ENCODE peak calls at places on chromosomes 6 and 20, in four cellular contexts. One of them, this sample, is unnamed.
A peak's percentile ranks its signal among the peaks of the same experiment; 100 is the strongest.

GRCh38 chr20:63103402-63104311 is 96.9 kb upstream of the BHLHE23 start:
- DNase-seq in activated T-helper 9 cell treated with anti-CD3 and anti-CD28 coated beads, Interleukin-2, amount 50 U/mL, for 16 hours: no peak
- DNase-seq in mucosa of gallbladder: no peak
- DNase-seq in HFFc6: no peak
- DNase-seq in this sample: no peak

GRCh38 chr6:19180348-19181073 is 656.7 kb upstream of the ID4 start:
- DNase-seq in mucosa of gallbladder: peak; percentile 36
- DNase-seq in activated T-helper 9 cell treated with anti-CD3 and anti-CD28 coated beads, Interleukin-2, amount 50 U/mL, for 16 hours: no peak
- DNase-seq in HFFc6: no peak
- DNase-seq in this sample: peak; percentile 87

GRCh38 chr20:63553933-63554290 is at the start of gene FNDC11:
- DNase-seq in HFFc6: no peak
- DNase-seq in mucosa of gallbladder: no peak
- DNase-seq in activated T-helper 9 cell treated with anti-CD3 and anti-CD28 coated beads, Interleukin-2, amount 50 U/mL, for 16 hours: peak; percentile 41
- DNase-seq in this sample: no peak

GRCh38 chr6:85856235-85856634 is 213.5 kb upstream of the SYNCRIP start:
- DNase-seq in activated T-helper 9 cell treated with anti-CD3 and anti-CD28 coated beads, Interleukin-2, amount 50 U/mL, for 16 hours: no peak
- DNase-seq in HFFc6: no peak
- DNase-seq in mucosa of gallbladder: no peak
- DNase-seq in this sample: no peak

GRCh38 chr20:58553166-58553696 is 38.0 kb upstream of the APCDD1L start:
- DNase-seq in activated T-helper 9 cell treated with anti-CD3 and anti-CD28 coated beads, Interleukin-2, amount 50 U/mL, for 16 hours: no peak
- DNase-seq in mucosa of gallbladder: no peak
- DNase-seq in HFFc6: no peak
- DNase-seq in this sample: no peak

GRCh38 chr6:131084982-131085381 is 21.9 kb upstream of the EPB41L2 start:
- DNase-seq in mucosa of gallbladder: no peak
- DNase-seq in activated T-helper 9 cell treated with anti-CD3 and anti-CD28 coated beads, Interleukin-2, amount 50 U/mL, for 16 hours: no peak
- DNase-seq in HFFc6: no peak
- DNase-seq in this sample: no peak

GRCh38 chr6:153001767-153002612 is 519 bp downstream of the MTRF1L start:
- DNase-seq in activated T-helper 9 cell treated with anti-CD3 and anti-CD28 coated beads, Interleukin-2, amount 50 U/mL, for 16 hours: no peak
- DNase-seq in HFFc6: no peak
- DNase-seq in mucosa of gallbladder: no peak
- DNase-seq in this sample: no peak

GRCh38 chr6:75382634-75382900 is 98.0 kb upstream of the TMEM30A start:
- DNase-seq in mucosa of gallbladder: no peak
- DNase-seq in activated T-helper 9 cell treated with anti-CD3 and anti-CD28 coated beads, Interleukin-2, amount 50 U/mL, for 16 hours: no peak
- DNase-seq in HFFc6: no peak
- DNase-seq in this sample: no peak

GRCh38 chr6:148085651-148086321 is 256.9 kb upstream of the SASH1 start:
- DNase-seq in HFFc6: no peak
- DNase-seq in activated T-helper 9 cell treated with anti-CD3 and anti-CD28 coated beads, Interleukin-2, amount 50 U/mL, for 16 hours: no peak
- DNase-seq in mucosa of gallbladder: no peak
- DNase-seq in this sample: no peak

GRCh38 chr20:48201881-48202280 is 416.6 kb upstream of the SULF2 start:
- DNase-seq in activated T-helper 9 cell treated with anti-CD3 and anti-CD28 coated beads, Interleukin-2, amount 50 U/mL, for 16 hours: no peak
- DNase-seq in HFFc6: no peak
- DNase-seq in mucosa of gallbladder: no peak
- DNase-seq in this sample: no peak

GRCh38 chr6:136535017-136535416 is 15.2 kb downstream of the MAP7 start:
- DNase-seq in activated T-helper 9 cell treated with anti-CD3 and anti-CD28 coated beads, Interleukin-2, amount 50 U/mL, for 16 hours: no peak
- DNase-seq in HFFc6: no peak
- DNase-seq in mucosa of gallbladder: no peak
- DNase-seq in this sample: no peak

GRCh38 chr6:34680802-34681515 is 15.6 kb downstream of the ILRUN start:
- DNase-seq in mucosa of gallbladder: no peak
- DNase-seq in activated T-helper 9 cell treated with anti-CD3 and anti-CD28 coated beads, Interleukin-2, amount 50 U/mL, for 16 hours: no peak
- DNase-seq in HFFc6: no peak
- DNase-seq in this sample: no peak

GRCh38 chr6:149235130-149235561 is 82.4 kb upstream of the TAB2 start:
- DNase-seq in activated T-helper 9 cell treated with anti-CD3 and anti-CD28 coated beads, Interleukin-2, amount 50 U/mL, for 16 hours: no peak
- DNase-seq in HFFc6: peak; percentile 35
- DNase-seq in mucosa of gallbladder: peak; percentile 43
- DNase-seq in this sample: peak; percentile 41

GRCh38 chr6:118810420-118811027 is 83.4 kb upstream of the ASF1A start:
- DNase-seq in HFFc6: no peak
- DNase-seq in mucosa of gallbladder: peak; percentile 20
- DNase-seq in activated T-helper 9 cell treated with anti-CD3 and anti-CD28 coated beads, Interleukin-2, amount 50 U/mL, for 16 hours: peak; percentile 35
- DNase-seq in this sample: no peak

GRCh38 chr20:57821930-57822329 is 112.1 kb upstream of the PMEPA1 start:
- DNase-seq in mucosa of gallbladder: no peak
- DNase-seq in HFFc6: no peak
- DNase-seq in activated T-helper 9 cell treated with anti-CD3 and anti-CD28 coated beads, Interleukin-2, amount 50 U/mL, for 16 hours: no peak
- DNase-seq in this sample: no peak

GRCh38 chr6:156534594-156534993 is 242.6 kb upstream of the ARID1B start:
- DNase-seq in activated T-helper 9 cell treated with anti-CD3 and anti-CD28 coated beads, Interleukin-2, amount 50 U/mL, for 16 hours: no peak
- DNase-seq in mucosa of gallbladder: no peak
- DNase-seq in HFFc6: no peak
- DNase-seq in this sample: no peak

GRCh38 chr6:52233975-52234823 is 10.1 kb downstream of the IL17F start:
- DNase-seq in HFFc6: peak; percentile 81
- DNase-seq in mucosa of gallbladder: peak; percentile 23
- DNase-seq in activated T-helper 9 cell treated with anti-CD3 and anti-CD28 coated beads, Interleukin-2, amount 50 U/mL, for 16 hours: no peak
- DNase-seq in this sample: no peak

GRCh38 chr6:168158280-168158979 is 79.4 kb upstream of the FRMD1 start:
- DNase-seq in HFFc6: no peak
- DNase-seq in mucosa of gallbladder: peak; percentile 11
- DNase-seq in activated T-helper 9 cell treated with anti-CD3 and anti-CD28 coated beads, Interleukin-2, amount 50 U/mL, for 16 hours: no peak
- DNase-seq in this sample: peak; percentile 55

GRCh38 chr20:32642257-32643046 is 31.3 kb downstream of the C20orf203 start:
- DNase-seq in HFFc6: no peak
- DNase-seq in mucosa of gallbladder: no peak
- DNase-seq in activated T-helper 9 cell treated with anti-CD3 and anti-CD28 coated beads, Interleukin-2, amount 50 U/mL, for 16 hours: no peak
- DNase-seq in this sample: no peak

GRCh38 chr20:43909720-43910119 is 4.9 kb upstream of the TOX2 start:
- DNase-seq in HFFc6: no peak
- DNase-seq in mucosa of gallbladder: no peak
- DNase-seq in activated T-helper 9 cell treated with anti-CD3 and anti-CD28 coated beads, Interleukin-2, amount 50 U/mL, for 16 hours: no peak
- DNase-seq in this sample: no peak

GRCh38 chr6:137489410-137490371 is 4.5 kb downstream of the OLIG3 start:
- DNase-seq in mucosa of gallbladder: no peak
- DNase-seq in HFFc6: no peak
- DNase-seq in activated T-helper 9 cell treated with anti-CD3 and anti-CD28 coated beads, Interleukin-2, amount 50 U/mL, for 16 hours: no peak
- DNase-seq in this sample: no peak

GRCh38 chr6:13710552-13711383 is 867 bp downstream of the RANBP9 start:
- DNase-seq in mucosa of gallbladder: no peak
- DNase-seq in activated T-helper 9 cell treated with anti-CD3 and anti-CD28 coated beads, Interleukin-2, amount 50 U/mL, for 16 hours: peak; percentile 30
- DNase-seq in HFFc6: no peak
- DNase-seq in this sample: peak; percentile 31

GRCh38 chr6:26474439-26474881 is 16.7 kb downstream of the BTN2A1 start:
- DNase-seq in mucosa of gallbladder: no peak
- DNase-seq in activated T-helper 9 cell treated with anti-CD3 and anti-CD28 coated beads, Interleukin-2, amount 50 U/mL, for 16 hours: no peak
- DNase-seq in HFFc6: no peak
- DNase-seq in this sample: no peak

GRCh38 chr6:146972526-146972925 is 231.7 kb upstream of the STXBP5 start:
- DNase-seq in HFFc6: peak; percentile 39
- DNase-seq in activated T-helper 9 cell treated with anti-CD3 and anti-CD28 coated beads, Interleukin-2, amount 50 U/mL, for 16 hours: no peak
- DNase-seq in mucosa of gallbladder: no peak
- DNase-seq in this sample: no peak

GRCh38 chr6:127420558-127420957 is 38.6 kb downstream of the KIAA0408 start:
- DNase-seq in HFFc6: peak; percentile 91
- DNase-seq in mucosa of gallbladder: peak; percentile 57
- DNase-seq in activated T-helper 9 cell treated with anti-CD3 and anti-CD28 coated beads, Interleukin-2, amount 50 U/mL, for 16 hours: peak; percentile 55
- DNase-seq in this sample: peak; percentile 67

GRCh38 chr6:10030942-10031537 is 383.8 kb downstream of the TFAP2A start:
- DNase-seq in activated T-helper 9 cell treated with anti-CD3 and anti-CD28 coated beads, Interleukin-2, amount 50 U/mL, for 16 hours: no peak
- DNase-seq in mucosa of gallbladder: no peak
- DNase-seq in HFFc6: peak; percentile 12
- DNase-seq in this sample: no peak

GRCh38 chr6:1363729-1364572 is 25.4 kb upstream of the FOXF2 start:
- DNase-seq in activated T-helper 9 cell treated with anti-CD3 and anti-CD28 coated beads, Interleukin-2, amount 50 U/mL, for 16 hours: no peak
- DNase-seq in HFFc6: peak; percentile 64
- DNase-seq in mucosa of gallbladder: peak; percentile 26
- DNase-seq in this sample: no peak

GRCh38 chr6:13591205-13591921 is 17.0 kb downstream of the SIRT5 start:
- DNase-seq in activated T-helper 9 cell treated with anti-CD3 and anti-CD28 coated beads, Interleukin-2, amount 50 U/mL, for 16 hours: no peak
- DNase-seq in HFFc6: no peak
- DNase-seq in mucosa of gallbladder: no peak
- DNase-seq in this sample: no peak

This sample was measured in tibial artery.